ENCODE peak calls at places on chromosomes 11 and 22, in ten cellular contexts. Y, M, C, X, F, B, U, D, A and P are unnamed samples.
A peak's percentile ranks its signal among the peaks of the same experiment; 100 is the strongest.

GRCh38 chr22:29385748-29386147 is 2.6 kb downstream of the AP1B1 start:
- DNase-seq in Y (no peak), M (no peak), C (no peak), X (no peak), F (no peak), B (no peak), U (no peak), D (peak; percentile 87), A (no peak), P (no peak)

GRCh38 chr22:46545041-46545796 is 7.8 kb upstream of the CELSR1 start:
- DNase-seq in Y (no peak), M (no peak), C (no peak), X (no peak), F (no peak), B (no peak), U (no peak), D (no peak), A (no peak), P (no peak)

GRCh38 chr22:50312371-50312770 is 4.9 kb upstream of the PLXNB2 start:
- DNase-seq in Y (no peak), M (no peak), C (no peak), X (no peak), F (no peak), B (no peak), U (no peak), D (no peak), A (no peak), P (no peak)

GRCh38 chr11:115920087-115920461 is 415.9 kb upstream of the CADM1 start:
- DNase-seq in Y (no peak), M (no peak), C (no peak), X (no peak), F (no peak), B (no peak), U (no peak), D (no peak), A (peak; percentile 19), P (no peak)

GRCh38 chr11:66189031-66189745 is 79.3 kb upstream of the RAB1B start:
- DNase-seq in Y (no peak), M (no peak), C (no peak), X (no peak), F (no peak), B (no peak), U (no peak), D (no peak), A (no peak), P (no peak)

GRCh38 chr22:19109198-19110063 is 12.8 kb downstream of the DGCR2 start:
- DNase-seq in Y (no peak), M (peak; percentile 82), C (no peak), X (no peak), F (no peak), B (no peak), U (no peak), D (peak; percentile 83), A (peak; percentile 72), P (peak; percentile 18)

GRCh38 chr11:68396526-68396925 is 64.0 kb upstream of the PPP6R3 start:
- DNase-seq in Y (no peak), M (no peak), C (no peak), X (no peak), F (no peak), B (no peak), U (no peak), D (no peak), A (no peak), P (no peak)

GRCh38 chr11:34395916-34396555 is 38.2 kb upstream of the ABTB2 start:
- DNase-seq in Y (no peak), M (no peak), C (no peak), X (no peak), F (no peak), B (no peak), U (no peak), D (no peak), A (peak; percentile 56), P (no peak)

GRCh38 chr22:50196256-50196655 is 4.6 kb upstream of the SELENOO start:
- DNase-seq in Y (no peak), M (no peak), C (no peak), X (no peak), F (no peak), B (no peak), U (no peak), D (no peak), A (no peak), P (no peak)

GRCh38 chr11:70303070-70303469 is 32.6 kb downstream of the PPFIA1 start:
- DNase-seq in Y (no peak), M (no peak), C (no peak), X (peak; percentile 63), F (no peak), B (no peak), U (no peak), D (peak; percentile 41), A (peak; percentile 79), P (no peak)

GRCh38 chr11:57100638-57101312 is 81.0 kb upstream of the LRRC55 start:
- DNase-seq in Y (no peak), M (no peak), C (no peak), X (no peak), F (no peak), B (no peak), U (no peak), D (no peak), A (no peak), P (no peak)
- H3K4me3 ChIP-seq in Y (no peak overlapping the region), M (no peak overlapping the region), C (no peak overlapping the region), X (no peak overlapping the region), F (no peak overlapping the region), B (no peak overlapping the region), U (no peak overlapping the region), D (no peak overlapping the region), A (no peak overlapping the region), P (no peak overlapping the region)

GRCh38 chr11:62889126-62889483 is 8.4 kb downstream of the SLC3A2 start:
- DNase-seq in Y (no peak), M (no peak), C (no peak), X (no peak), F (no peak), B (no peak), U (no peak), D (no peak), A (no peak), P (no peak)
- H3K36me3 ChIP-seq in Y (peaks cover 47% of the 10 kb centered on the region), M (peaks cover 53% of the 10 kb centered on the region), C (peaks cover 6% of the 10 kb centered on the region), X (peaks cover 54% of the 10 kb centered on the region), F (no peaks in the 10 kb centered on the region), B (peaks cover 38% of the 10 kb centered on the region), U (peaks cover 52% of the 10 kb centered on the region), D (no peaks in the 10 kb centered on the region), A (peaks cover 36% of the 10 kb centered on the region), P (peaks cover 48% of the 10 kb centered on the region)

DNA sequence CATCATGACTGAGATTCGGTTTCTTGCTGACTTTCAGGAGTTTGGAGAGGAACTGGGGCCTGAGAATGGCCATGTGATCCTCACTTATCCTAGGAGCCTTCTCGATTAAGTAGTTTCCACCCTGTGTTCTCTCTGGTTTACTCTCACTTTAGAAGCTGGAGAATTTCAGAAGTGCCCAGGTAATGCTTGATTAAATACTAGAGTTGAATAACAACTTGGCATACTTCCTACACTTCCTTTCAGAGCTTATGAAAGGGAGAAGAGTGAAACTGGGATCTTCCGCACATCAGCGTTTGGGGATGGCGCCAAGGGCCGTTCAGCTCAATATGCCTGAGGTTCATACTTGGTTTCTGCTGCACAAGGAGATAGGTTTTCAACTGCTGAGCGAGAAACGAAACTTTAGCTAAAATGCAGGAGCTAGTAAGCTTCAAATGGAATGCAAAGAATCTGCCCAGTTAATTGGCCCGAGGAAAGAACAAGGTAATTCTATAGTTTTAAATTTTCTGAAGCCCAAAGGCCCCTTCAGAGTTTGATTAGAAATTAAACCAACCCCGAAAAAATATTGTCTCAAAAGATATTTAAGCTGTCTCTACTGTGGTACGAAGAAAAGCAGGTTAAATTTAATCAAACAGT is 823 bp upstream of the MUC15 start:
- DNase-seq in Y (no peak), M (no peak), C (peak; percentile 14), X (no peak), F (no peak), B (peak; percentile 52), U (no peak), D (no peak), A (no peak), P (no peak)
- H3K27ac ChIP-seq in Y (no peak overlapping the region), M (no peak overlapping the region), C (no peak overlapping the region), X (peak overlapping the region; percentile 15), F (no peak overlapping the region), B (peak overlapping the region; percentile 39), U (no peak overlapping the region), D (no peak overlapping the region), A (no peak overlapping the region), P (no peak overlapping the region)

GRCh38 chr11:21018248-21018647 is 348.9 kb downstream of the NELL1 start:
- DNase-seq in Y (no peak), M (no peak), C (no peak), X (no peak), F (no peak), B (no peak), U (no peak), D (no peak), A (no peak), P (no peak)
- H3K4me3 ChIP-seq in Y (no peak overlapping the region), M (no peak overlapping the region), C (no peak overlapping the region), X (no peak overlapping the region), F (no peak overlapping the region), B (no peak overlapping the region), U (no peak overlapping the region), D (no peak overlapping the region), A (no peak overlapping the region), P (no peak overlapping the region)

GRCh38 chr22:38618682-38619081 is 37.5 kb downstream of the FAM227A start:
- DNase-seq in Y (no peak), M (no peak), C (no peak), X (no peak), F (no peak), B (no peak), U (no peak), D (no peak), A (no peak), P (no peak)
- H3K36me3 ChIP-seq in Y (peaks cover 7% of the 10 kb centered on the region), M (no peaks in the 10 kb centered on the region), C (peaks cover 2% of the 10 kb centered on the region), X (no peaks in the 10 kb centered on the region), F (no peaks in the 10 kb centered on the region), B (peaks cover 15% of the 10 kb centered on the region), U (no peaks in the 10 kb centered on the region), D (no peaks in the 10 kb centered on the region), A (no peaks in the 10 kb centered on the region), P (no peaks in the 10 kb centered on the region)

GRCh38 chr11:129324533-129325175 is 51.0 kb upstream of the BARX2 start:
- DNase-seq in Y (no peak), M (no peak), C (no peak), X (no peak), F (no peak), B (no peak), U (peak; percentile 33), D (peak; percentile 66), A (peak; percentile 11), P (no peak)
- H3K27ac ChIP-seq in Y (no peak overlapping the region), M (no peak overlapping the region), C (no peak overlapping the region), X (peak overlapping the region; percentile 34), F (no peak overlapping the region), B (no peak overlapping the region), U (peak overlapping the region; percentile 51), D (no peak overlapping the region), A (no peak overlapping the region), P (no peak overlapping the region)